ENCODE peak calls at places on chromosomes 12 and 14, in eight cellular contexts. One of them, this sample, is unnamed.

GRCh38 chr14:21072102-21072501 is 2.0 kb downstream of the ARHGEF40 start:
- DNase-seq in HEK293T: no peak
- DNase-seq in NCI-H146: no peak
- DNase-seq in activated CD4-positive, alpha-beta T cell treated with anti-CD3 and anti-CD28 coated beads, Interleukin-2, amount 50 U/mL, for 24 hours: no peak
- DNase-seq in glutamatergic neuron: no peak
- DNase-seq in natural killer cell: no peak
- DNase-seq in SHP77: no peak
- DNase-seq in activated T-cell treated with anti-CD3 and anti-CD28 coated beads for 1 hour: no peak
- DNase-seq in this sample: no peak

GRCh38 chr14:76257842-76258397 is 106.2 kb downstream of the GPATCH2L start:
- DNase-seq in HEK293T: no peak
- DNase-seq in NCI-H146: no peak
- DNase-seq in activated CD4-positive, alpha-beta T cell treated with anti-CD3 and anti-CD28 coated beads, Interleukin-2, amount 50 U/mL, for 24 hours: no peak
- DNase-seq in glutamatergic neuron: no peak
- DNase-seq in natural killer cell: no peak
- DNase-seq in SHP77: no peak
- DNase-seq in activated T-cell treated with anti-CD3 and anti-CD28 coated beads for 1 hour: no peak
- DNase-seq in this sample: no peak

GRCh38 chr12:44101470-44101869 is 265.6 kb downstream of the TMEM117 start:
- DNase-seq in HEK293T: no peak
- DNase-seq in NCI-H146: no peak
- DNase-seq in activated CD4-positive, alpha-beta T cell treated with anti-CD3 and anti-CD28 coated beads, Interleukin-2, amount 50 U/mL, for 24 hours: no peak
- DNase-seq in glutamatergic neuron: no peak
- DNase-seq in natural killer cell: no peak
- DNase-seq in SHP77: no peak
- DNase-seq in activated T-cell treated with anti-CD3 and anti-CD28 coated beads for 1 hour: no peak
- DNase-seq in this sample: no peak

GRCh38 chr12:96414637-96415036 is 14.4 kb upstream of the CDK17 start:
- DNase-seq in HEK293T: no peak
- DNase-seq in NCI-H146: no peak
- DNase-seq in activated CD4-positive, alpha-beta T cell treated with anti-CD3 and anti-CD28 coated beads, Interleukin-2, amount 50 U/mL, for 24 hours: no peak
- DNase-seq in glutamatergic neuron: no peak
- DNase-seq in natural killer cell: no peak
- DNase-seq in SHP77: no peak
- DNase-seq in activated T-cell treated with anti-CD3 and anti-CD28 coated beads for 1 hour: no peak
- DNase-seq in this sample: no peak

GRCh38 chr12:15001733-15002471 is 29.1 kb downstream of the PDE6H start:
- DNase-seq in HEK293T: peak
- DNase-seq in NCI-H146: peak
- DNase-seq in activated CD4-positive, alpha-beta T cell treated with anti-CD3 and anti-CD28 coated beads, Interleukin-2, amount 50 U/mL, for 24 hours: no peak
- DNase-seq in glutamatergic neuron: no peak
- DNase-seq in natural killer cell: no peak
- DNase-seq in SHP77: no peak
- DNase-seq in activated T-cell treated with anti-CD3 and anti-CD28 coated beads for 1 hour: no peak
- DNase-seq in this sample: peak

GRCh38 chr12:54012631-54013398 is 4.0 kb downstream of the HOXC8 start:
- DNase-seq in HEK293T: no peak
- DNase-seq in NCI-H146: no peak
- DNase-seq in activated CD4-positive, alpha-beta T cell treated with anti-CD3 and anti-CD28 coated beads, Interleukin-2, amount 50 U/mL, for 24 hours: no peak
- DNase-seq in glutamatergic neuron: no peak
- DNase-seq in natural killer cell: no peak
- DNase-seq in SHP77: no peak
- DNase-seq in activated T-cell treated with anti-CD3 and anti-CD28 coated beads for 1 hour: no peak
- DNase-seq in this sample: no peak

GRCh38 chr12:1013618-1014489 is 22.8 kb downstream of the ERC1 start:
- DNase-seq in HEK293T: no peak
- DNase-seq in NCI-H146: no peak
- DNase-seq in activated CD4-positive, alpha-beta T cell treated with anti-CD3 and anti-CD28 coated beads, Interleukin-2, amount 50 U/mL, for 24 hours: no peak
- DNase-seq in glutamatergic neuron: no peak
- DNase-seq in natural killer cell: no peak
- DNase-seq in SHP77: no peak
- DNase-seq in activated T-cell treated with anti-CD3 and anti-CD28 coated beads for 1 hour: no peak
- DNase-seq in this sample: no peak

GRCh38 chr12:68359669-68360068 is 27.5 kb upstream of the MDM1 start:
- DNase-seq in HEK293T: no peak
- DNase-seq in NCI-H146: no peak
- DNase-seq in activated CD4-positive, alpha-beta T cell treated with anti-CD3 and anti-CD28 coated beads, Interleukin-2, amount 50 U/mL, for 24 hours: no peak
- DNase-seq in glutamatergic neuron: no peak
- DNase-seq in natural killer cell: no peak
- DNase-seq in SHP77: no peak
- DNase-seq in activated T-cell treated with anti-CD3 and anti-CD28 coated beads for 1 hour: no peak
- DNase-seq in this sample: no peak

GRCh38 chr14:78985668-78986073 is 815.5 kb downstream of the NRXN3 start:
- DNase-seq in HEK293T: no peak
- DNase-seq in NCI-H146: no peak
- DNase-seq in activated CD4-positive, alpha-beta T cell treated with anti-CD3 and anti-CD28 coated beads, Interleukin-2, amount 50 U/mL, for 24 hours: no peak
- DNase-seq in glutamatergic neuron: no peak
- DNase-seq in natural killer cell: no peak
- DNase-seq in SHP77: no peak
- DNase-seq in activated T-cell treated with anti-CD3 and anti-CD28 coated beads for 1 hour: no peak
- DNase-seq in this sample: no peak

GRCh38 chr14:102573591-102574046 is 18.8 kb upstream of the RCOR1 start:
- DNase-seq in HEK293T: no peak
- DNase-seq in NCI-H146: no peak
- DNase-seq in activated CD4-positive, alpha-beta T cell treated with anti-CD3 and anti-CD28 coated beads, Interleukin-2, amount 50 U/mL, for 24 hours: no peak
- DNase-seq in glutamatergic neuron: no peak
- DNase-seq in natural killer cell: no peak
- DNase-seq in SHP77: no peak
- DNase-seq in activated T-cell treated with anti-CD3 and anti-CD28 coated beads for 1 hour: no peak
- DNase-seq in this sample: no peak

GRCh38 chr14:50855558-50855957 is 16.3 kb upstream of the ABHD12B start:
- DNase-seq in HEK293T: no peak
- DNase-seq in NCI-H146: no peak
- DNase-seq in activated CD4-positive, alpha-beta T cell treated with anti-CD3 and anti-CD28 coated beads, Interleukin-2, amount 50 U/mL, for 24 hours: no peak
- DNase-seq in glutamatergic neuron: no peak
- DNase-seq in natural killer cell: no peak
- DNase-seq in SHP77: no peak
- DNase-seq in activated T-cell treated with anti-CD3 and anti-CD28 coated beads for 1 hour: no peak
- DNase-seq in this sample: no peak

GRCh38 chr12:38123566-38124246 is 192.9 kb upstream of the ALG10B start:
- DNase-seq in HEK293T: no peak
- DNase-seq in NCI-H146: no peak
- DNase-seq in activated CD4-positive, alpha-beta T cell treated with anti-CD3 and anti-CD28 coated beads, Interleukin-2, amount 50 U/mL, for 24 hours: no peak
- DNase-seq in glutamatergic neuron: no peak
- DNase-seq in natural killer cell: no peak
- DNase-seq in SHP77: no peak
- DNase-seq in activated T-cell treated with anti-CD3 and anti-CD28 coated beads for 1 hour: no peak
- DNase-seq in this sample: no peak

GRCh38 chr12:64494998-64495729 is 43.2 kb downstream of the TBK1 start:
- DNase-seq in HEK293T: no peak
- DNase-seq in NCI-H146: no peak
- DNase-seq in activated CD4-positive, alpha-beta T cell treated with anti-CD3 and anti-CD28 coated beads, Interleukin-2, amount 50 U/mL, for 24 hours: no peak
- DNase-seq in glutamatergic neuron: no peak
- DNase-seq in natural killer cell: no peak
- DNase-seq in SHP77: no peak
- DNase-seq in activated T-cell treated with anti-CD3 and anti-CD28 coated beads for 1 hour: no peak
- DNase-seq in this sample: no peak

GRCh38 chr12:52380271-52380694 is 5.2 kb downstream of the KRT84 start:
- DNase-seq in HEK293T: peak
- DNase-seq in NCI-H146: peak
- DNase-seq in activated CD4-positive, alpha-beta T cell treated with anti-CD3 and anti-CD28 coated beads, Interleukin-2, amount 50 U/mL, for 24 hours: no peak
- DNase-seq in glutamatergic neuron: peak
- DNase-seq in natural killer cell: no peak
- DNase-seq in SHP77: peak
- DNase-seq in activated T-cell treated with anti-CD3 and anti-CD28 coated beads for 1 hour: no peak
- DNase-seq in this sample: peak

GRCh38 chr12:24600996-24601395 is 347.9 kb downstream of the BCAT1 start:
- DNase-seq in HEK293T: no peak
- DNase-seq in NCI-H146: no peak
- DNase-seq in activated CD4-positive, alpha-beta T cell treated with anti-CD3 and anti-CD28 coated beads, Interleukin-2, amount 50 U/mL, for 24 hours: no peak
- DNase-seq in glutamatergic neuron: no peak
- DNase-seq in natural killer cell: no peak
- DNase-seq in SHP77: no peak
- DNase-seq in activated T-cell treated with anti-CD3 and anti-CD28 coated beads for 1 hour: no peak
- DNase-seq in this sample: no peak

GRCh38 chr12:7047318-7047717 is 13.2 kb upstream of the C1S start:
- DNase-seq in HEK293T: no peak
- DNase-seq in NCI-H146: no peak
- DNase-seq in activated CD4-positive, alpha-beta T cell treated with anti-CD3 and anti-CD28 coated beads, Interleukin-2, amount 50 U/mL, for 24 hours: no peak
- DNase-seq in glutamatergic neuron: no peak
- DNase-seq in natural killer cell: no peak
- DNase-seq in SHP77: no peak
- DNase-seq in activated T-cell treated with anti-CD3 and anti-CD28 coated beads for 1 hour: no peak
- DNase-seq in this sample: no peak

GRCh38 chr14:69886843-69887242 is 7.6 kb downstream of the SMOC1 start:
- DNase-seq in HEK293T: no peak
- DNase-seq in NCI-H146: no peak
- DNase-seq in activated CD4-positive, alpha-beta T cell treated with anti-CD3 and anti-CD28 coated beads, Interleukin-2, amount 50 U/mL, for 24 hours: no peak
- DNase-seq in glutamatergic neuron: no peak
- DNase-seq in natural killer cell: no peak
- DNase-seq in SHP77: no peak
- DNase-seq in activated T-cell treated with anti-CD3 and anti-CD28 coated beads for 1 hour: no peak
- DNase-seq in this sample: no peak

GRCh38 chr14:49972199-49972671 is 79.4 kb downstream of the ARF6 start:
- DNase-seq in HEK293T: no peak
- DNase-seq in NCI-H146: peak
- DNase-seq in activated CD4-positive, alpha-beta T cell treated with anti-CD3 and anti-CD28 coated beads, Interleukin-2, amount 50 U/mL, for 24 hours: no peak
- DNase-seq in glutamatergic neuron: no peak
- DNase-seq in natural killer cell: no peak
- DNase-seq in SHP77: no peak
- DNase-seq in activated T-cell treated with anti-CD3 and anti-CD28 coated beads for 1 hour: no peak
- DNase-seq in this sample: peak

GRCh38 chr14:69316449-69317391 is 56.8 kb downstream of the GALNT16 start:
- DNase-seq in HEK293T: no peak
- DNase-seq in NCI-H146: peak
- DNase-seq in activated CD4-positive, alpha-beta T cell treated with anti-CD3 and anti-CD28 coated beads, Interleukin-2, amount 50 U/mL, for 24 hours: no peak
- DNase-seq in glutamatergic neuron: no peak
- DNase-seq in natural killer cell: no peak
- DNase-seq in SHP77: no peak
- DNase-seq in activated T-cell treated with anti-CD3 and anti-CD28 coated beads for 1 hour: no peak
- DNase-seq in this sample: no peak

GRCh38 chr14:104517867-104518266 is 61.7 kb upstream of the C14orf180 start:
- DNase-seq in HEK293T: no peak
- DNase-seq in NCI-H146: no peak
- DNase-seq in activated CD4-positive, alpha-beta T cell treated with anti-CD3 and anti-CD28 coated beads, Interleukin-2, amount 50 U/mL, for 24 hours: no peak
- DNase-seq in glutamatergic neuron: no peak
- DNase-seq in natural killer cell: no peak
- DNase-seq in SHP77: no peak
- DNase-seq in activated T-cell treated with anti-CD3 and anti-CD28 coated beads for 1 hour: no peak
- DNase-seq in this sample: no peak

GRCh38 chr14:59632381-59632780 is 55.8 kb upstream of the CCDC175 start:
- DNase-seq in HEK293T: peak
- DNase-seq in NCI-H146: peak
- DNase-seq in activated CD4-positive, alpha-beta T cell treated with anti-CD3 and anti-CD28 coated beads, Interleukin-2, amount 50 U/mL, for 24 hours: no peak
- DNase-seq in glutamatergic neuron: peak
- DNase-seq in natural killer cell: no peak
- DNase-seq in SHP77: peak
- DNase-seq in activated T-cell treated with anti-CD3 and anti-CD28 coated beads for 1 hour: no peak
- DNase-seq in this sample: peak

GRCh38 chr12:109842021-109842420 is 8.8 kb upstream of the TRPV4 start:
- DNase-seq in HEK293T: no peak
- DNase-seq in NCI-H146: no peak
- DNase-seq in activated CD4-positive, alpha-beta T cell treated with anti-CD3 and anti-CD28 coated beads, Interleukin-2, amount 50 U/mL, for 24 hours: no peak
- DNase-seq in glutamatergic neuron: no peak
- DNase-seq in natural killer cell: no peak
- DNase-seq in SHP77: no peak
- DNase-seq in activated T-cell treated with anti-CD3 and anti-CD28 coated beads for 1 hour: no peak
- DNase-seq in this sample: no peak

GRCh38 chr14:21902561-21903199 is 229.1 kb upstream of the OR4E1 start:
- DNase-seq in HEK293T: no peak
- DNase-seq in NCI-H146: no peak
- DNase-seq in activated CD4-positive, alpha-beta T cell treated with anti-CD3 and anti-CD28 coated beads, Interleukin-2, amount 50 U/mL, for 24 hours: no peak
- DNase-seq in glutamatergic neuron: peak
- DNase-seq in natural killer cell: peak
- DNase-seq in SHP77: no peak
- DNase-seq in activated T-cell treated with anti-CD3 and anti-CD28 coated beads for 1 hour: peak
- DNase-seq in this sample: no peak

GRCh38 chr14:95272057-95272456 is 47.7 kb downstream of the CLMN start:
- DNase-seq in HEK293T: no peak
- DNase-seq in NCI-H146: no peak
- DNase-seq in activated CD4-positive, alpha-beta T cell treated with anti-CD3 and anti-CD28 coated beads, Interleukin-2, amount 50 U/mL, for 24 hours: no peak
- DNase-seq in glutamatergic neuron: no peak
- DNase-seq in natural killer cell: no peak
- DNase-seq in SHP77: no peak
- DNase-seq in activated T-cell treated with anti-CD3 and anti-CD28 coated beads for 1 hour: no peak
- DNase-seq in this sample: no peak

GRCh38 chr14:85308531-85309300 is 221.2 kb upstream of the FLRT2 start:
- DNase-seq in HEK293T: no peak
- DNase-seq in NCI-H146: no peak
- DNase-seq in activated CD4-positive, alpha-beta T cell treated with anti-CD3 and anti-CD28 coated beads, Interleukin-2, amount 50 U/mL, for 24 hours: no peak
- DNase-seq in glutamatergic neuron: peak
- DNase-seq in natural killer cell: no peak
- DNase-seq in SHP77: no peak
- DNase-seq in activated T-cell treated with anti-CD3 and anti-CD28 coated beads for 1 hour: no peak
- DNase-seq in this sample: peak

GRCh38 chr12:69243099-69244084 is 4.0 kb downstream of the CPSF6 start:
- DNase-seq in HEK293T: no peak
- DNase-seq in NCI-H146: no peak
- DNase-seq in activated CD4-positive, alpha-beta T cell treated with anti-CD3 and anti-CD28 coated beads, Interleukin-2, amount 50 U/mL, for 24 hours: no peak
- DNase-seq in glutamatergic neuron: no peak
- DNase-seq in natural killer cell: no peak
- DNase-seq in SHP77: no peak
- DNase-seq in activated T-cell treated with anti-CD3 and anti-CD28 coated beads for 1 hour: no peak
- DNase-seq in this sample: no peak

GRCh38 chr12:132255642-132256041 is 73.7 kb downstream of the GALNT9 start:
- DNase-seq in HEK293T: no peak
- DNase-seq in NCI-H146: no peak
- DNase-seq in activated CD4-positive, alpha-beta T cell treated with anti-CD3 and anti-CD28 coated beads, Interleukin-2, amount 50 U/mL, for 24 hours: no peak
- DNase-seq in glutamatergic neuron: no peak
- DNase-seq in natural killer cell: no peak
- DNase-seq in SHP77: no peak
- DNase-seq in activated T-cell treated with anti-CD3 and anti-CD28 coated beads for 1 hour: no peak
- DNase-seq in this sample: no peak

GRCh38 chr14:101118746-101119610 is 215.5 kb upstream of the RTL1 start:
- DNase-seq in HEK293T: no peak
- DNase-seq in NCI-H146: peak
- DNase-seq in activated CD4-positive, alpha-beta T cell treated with anti-CD3 and anti-CD28 coated beads, Interleukin-2, amount 50 U/mL, for 24 hours: no peak
- DNase-seq in glutamatergic neuron: no peak
- DNase-seq in natural killer cell: no peak
- DNase-seq in SHP77: peak
- DNase-seq in activated T-cell treated with anti-CD3 and anti-CD28 coated beads for 1 hour: no peak
- DNase-seq in this sample: no peak

GRCh38 chr12:50569321-50569720 is 64.5 kb downstream of the DIP2B start:
- DNase-seq in HEK293T: no peak
- DNase-seq in NCI-H146: no peak
- DNase-seq in activated CD4-positive, alpha-beta T cell treated with anti-CD3 and anti-CD28 coated beads, Interleukin-2, amount 50 U/mL, for 24 hours: no peak
- DNase-seq in glutamatergic neuron: no peak
- DNase-seq in natural killer cell: no peak
- DNase-seq in SHP77: no peak
- DNase-seq in activated T-cell treated with anti-CD3 and anti-CD28 coated beads for 1 hour: no peak
- DNase-seq in this sample: no peak

GRCh38 chr12:49903700-49904423 is at the start of gene FAIM2:
- DNase-seq in HEK293T: no peak
- DNase-seq in NCI-H146: peak
- DNase-seq in activated CD4-positive, alpha-beta T cell treated with anti-CD3 and anti-CD28 coated beads, Interleukin-2, amount 50 U/mL, for 24 hours: no peak
- DNase-seq in glutamatergic neuron: peak
- DNase-seq in natural killer cell: peak
- DNase-seq in SHP77: peak
- DNase-seq in activated T-cell treated with anti-CD3 and anti-CD28 coated beads for 1 hour: peak
- DNase-seq in this sample: peak

GRCh38 chr12:93573552-93574223 is 1.2 kb downstream of the SOCS2 start:
- DNase-seq in HEK293T: no peak
- DNase-seq in NCI-H146: no peak
- DNase-seq in activated CD4-positive, alpha-beta T cell treated with anti-CD3 and anti-CD28 coated beads, Interleukin-2, amount 50 U/mL, for 24 hours: no peak
- DNase-seq in glutamatergic neuron: no peak
- DNase-seq in natural killer cell: no peak
- DNase-seq in SHP77: no peak
- DNase-seq in activated T-cell treated with anti-CD3 and anti-CD28 coated beads for 1 hour: no peak
- DNase-seq in this sample: no peak

GRCh38 chr14:54114941-54115340 is 158.3 kb upstream of the BMP4 start:
- DNase-seq in HEK293T: no peak
- DNase-seq in NCI-H146: no peak
- DNase-seq in activated CD4-positive, alpha-beta T cell treated with anti-CD3 and anti-CD28 coated beads, Interleukin-2, amount 50 U/mL, for 24 hours: no peak
- DNase-seq in glutamatergic neuron: no peak
- DNase-seq in natural killer cell: no peak
- DNase-seq in SHP77: no peak
- DNase-seq in activated T-cell treated with anti-CD3 and anti-CD28 coated beads for 1 hour: no peak
- DNase-seq in this sample: no peak

GRCh38 chr12:57593187-57593586 is 2.2 kb downstream of the PIP4K2C start:
- DNase-seq in HEK293T: no peak
- DNase-seq in NCI-H146: no peak
- DNase-seq in activated CD4-positive, alpha-beta T cell treated with anti-CD3 and anti-CD28 coated beads, Interleukin-2, amount 50 U/mL, for 24 hours: no peak
- DNase-seq in glutamatergic neuron: no peak
- DNase-seq in natural killer cell: no peak
- DNase-seq in SHP77: no peak
- DNase-seq in activated T-cell treated with anti-CD3 and anti-CD28 coated beads for 1 hour: no peak
- DNase-seq in this sample: no peak

GRCh38 chr12:14696265-14696741 is at the start of gene GUCY2C:
- DNase-seq in HEK293T: no peak
- DNase-seq in NCI-H146: no peak
- DNase-seq in activated CD4-positive, alpha-beta T cell treated with anti-CD3 and anti-CD28 coated beads, Interleukin-2, amount 50 U/mL, for 24 hours: no peak
- DNase-seq in glutamatergic neuron: no peak
- DNase-seq in natural killer cell: no peak
- DNase-seq in SHP77: no peak
- DNase-seq in activated T-cell treated with anti-CD3 and anti-CD28 coated beads for 1 hour: no peak
- DNase-seq in this sample: no peak